ENCODE peak calls at places on chromosome 18, in five cellular contexts. X, W, E, G and Y are unnamed samples.

GRCh38 chr18:59454909-59455727 is 96.1 kb upstream of the LMAN1 start:
- DNase-seq in E (no peak), X (no peak), W (peak; percentile 52), G (no peak), Y (no peak)

GRCh38 chr18:22311301-22311700 is 106.4 kb downstream of the CTAGE1 start:
- DNase-seq in G (peak; percentile 91), W (no peak), X (no peak), E (no peak), Y (no peak)

GRCh38 chr18:27581261-27581904 is 396.3 kb upstream of the CHST9 start:
- DNase-seq in W (no peak), X (no peak), G (no peak), E (no peak), Y (no peak)

GRCh38 chr18:26480897-26481795 is 67.2 kb downstream of the KCTD1 start:
- DNase-seq in W (no peak), X (no peak), G (peak; percentile 97), E (no peak), Y (no peak)

GRCh38 chr18:75544496-75544895 is 117.0 kb upstream of the SMIM21 start:
- DNase-seq in G (peak; percentile 43), E (no peak), W (no peak), X (no peak), Y (no peak)

GRCh38 chr18:67776929-67777328 is 260.4 kb upstream of the DSEL start:
- DNase-seq in W (peak; percentile 14), G (peak; percentile 36), X (no peak), E (no peak), Y (peak; percentile 1)

GRCh38 chr18:13137939-13138821 is 80.4 kb upstream of the LDLRAD4 start:
- DNase-seq in G (no peak), X (no peak), E (no peak), W (no peak), Y (no peak)

GRCh38 chr18:48669991-48670750 is 131.3 kb downstream of the CTIF start:
- DNase-seq in X (no peak), W (no peak), E (no peak), G (no peak), Y (no peak)

GRCh38 chr18:46271488-46271887 is 167.3 kb downstream of the HAUS1 start:
- DNase-seq in G (no peak), W (no peak), E (no peak), X (no peak), Y (no peak)

GRCh38 chr18:45528712-45529336 is 86.5 kb upstream of the SLC14A2 start:
- DNase-seq in G (no peak), E (no peak), X (no peak), W (no peak), Y (no peak)

GRCh38 chr18:49898421-49898820 is 85.1 kb upstream of the ACAA2 start:
- DNase-seq in W (peak; percentile 21), G (peak; percentile 80), E (no peak), X (no peak), Y (no peak)

GRCh38 chr18:24014062-24014985 is at the start of gene TTC39C:
- DNase-seq in E (peak; percentile 90), X (peak; percentile 78), G (peak; percentile 67), W (peak; percentile 81), Y (peak; percentile 46)

GRCh38 chr18:43276471-43276870 is 819 bp downstream of the SYT4 start:
- DNase-seq in E (no peak), X (no peak), G (no peak), W (peak; percentile 29), Y (peak; percentile 45)

GRCh38 chr18:13914170-13914569 is 1.2 kb downstream of the MC2R start:
- DNase-seq in X (no peak), G (no peak), W (no peak), E (no peak), Y (no peak)

GRCh38 chr18:67463829-67464228 is 52.7 kb downstream of the DSEL start:
- DNase-seq in E (no peak), G (no peak), X (no peak), W (peak; percentile 16), Y (no peak)

GRCh38 chr18:25360301-25360899 is 8.4 kb upstream of the ZNF521 start:
- DNase-seq in G (no peak), W (no peak), X (no peak), E (no peak), Y (no peak)

GRCh38 chr18:58268849-58269248 is 224.8 kb downstream of the NEDD4L start:
- DNase-seq in E (no peak), W (no peak), G (peak; percentile 68), X (no peak), Y (no peak)

GRCh38 chr18:13611058-13611615 is 115.2 kb downstream of the FAM210A start:
- DNase-seq in X (no peak), G (peak; percentile 34), E (peak; percentile 86), W (no peak), Y (no peak)

GRCh38 chr18:58645398-58645797 is 16.5 kb upstream of the ALPK2 start:
- DNase-seq in W (no peak), G (peak; percentile 65), X (no peak), E (no peak), Y (no peak)

GRCh38 chr18:35389095-35389618 is 12.0 kb upstream of the ZNF396 start:
- DNase-seq in X (no peak), G (peak; percentile 78), E (no peak), W (no peak), Y (no peak)

GRCh38 chr18:62713651-62714247 is 1.6 kb upstream of the PHLPP1 start:
- DNase-seq in G (no peak), E (no peak), W (peak; percentile 6), X (peak; percentile 26), Y (no peak)

GRCh38 chr18:54129448-54130134 is 94.9 kb downstream of the MBD2 start:
- DNase-seq in W (no peak), G (no peak), X (no peak), E (no peak), Y (no peak)

GRCh38 chr18:14978962-14979535 is 231.1 kb downstream of the ANKRD30B start:
- DNase-seq in X (no peak), G (peak; percentile 61), W (peak; percentile 84), E (no peak), Y (peak; percentile 2)

GRCh38 chr18:35291166-35291565 is 1.1 kb upstream of the ZSCAN30 start:
- DNase-seq in G (no peak), E (no peak), X (no peak), W (no peak), Y (no peak)

GRCh38 chr18:54973046-54973445 is 13.8 kb upstream of the CCDC68 start:
- DNase-seq in X (no peak), W (no peak), E (no peak), G (no peak), Y (no peak)

GRCh38 chr18:76952747-76953146 is 130.4 kb downstream of the ZNF236 start:
- DNase-seq in G (no peak), X (no peak), E (no peak), W (no peak), Y (no peak)

GRCh38 chr18:58403799-58404455 is 225.0 kb downstream of the ALPK2 start:
- DNase-seq in E (no peak), X (no peak), W (no peak), G (no peak), Y (no peak)

GRCh38 chr18:52570975-52571374 is 231.0 kb downstream of the DCC start:
- DNase-seq in W (no peak), E (no peak), X (no peak), G (no peak), Y (no peak)

GRCh38 chr18:76588591-76589303 is 93.7 kb upstream of the ZNF516 start:
- DNase-seq in X (no peak), W (no peak), G (peak; percentile 16), E (no peak), Y (no peak)

GRCh38 chr18:3367491-3368091 is 82.4 kb upstream of the TGIF1 start:
- DNase-seq in X (no peak), W (no peak), E (no peak), G (peak; percentile 74), Y (no peak)

GRCh38 chr18:23814977-23815614 is 125.8 kb downstream of the LAMA3 start:
- DNase-seq in X (no peak), G (no peak), W (peak; percentile 11), E (no peak), Y (no peak)

GRCh38 chr18:44848931-44849330 is 168.2 kb downstream of the SETBP1 start:
- DNase-seq in X (no peak), G (no peak), W (peak; percentile 68), E (no peak), Y (peak; percentile 75)

GRCh38 chr18:34631567-34631966 is 78.5 kb upstream of the DTNA start:
- DNase-seq in E (no peak), G (no peak), W (peak; percentile 9), X (no peak), Y (no peak)

GRCh38 chr18:56108486-56109367 is 520.7 kb upstream of the TCF4 start:
- DNase-seq in G (peak; percentile 92), X (no peak), E (no peak), W (no peak), Y (no peak)

GRCh38 chr18:2529154-2529553 is 42.2 kb downstream of the METTL4 start:
- DNase-seq in E (no peak), X (no peak), G (no peak), W (no peak), Y (no peak)

GRCh38 chr18:44552706-44553105 is 128.0 kb upstream of the SETBP1 start:
- DNase-seq in G (no peak), W (no peak), X (no peak), E (no peak), Y (no peak)

GRCh38 chr18:23712445-23712844 is 23.2 kb downstream of the LAMA3 start:
- DNase-seq in E (no peak), G (no peak), X (no peak), W (no peak), Y (peak; percentile 39)

GRCh38 chr18:8705280-8705940 is at the start of gene MTCL1:
- DNase-seq in G (peak; percentile 31), X (no peak), E (peak; percentile 81), W (peak; percentile 61), Y (peak; percentile 56)